ENCODE peak calls at places on chromosomes 12 and 14, in nine cellular contexts. One of them, this sample, is unnamed.

GRCh38 chr14:80638620-80639215 is 302.8 kb downstream of the CEP128 start:
- DNase-seq in naive thymus-derived CD8-positive, alpha-beta T cell: no peak
- DNase-seq in right cardiac atrium: no peak
- DNase-seq in cardiac muscle cell: peak; percentile 73
- DNase-seq in astrocyte: peak; percentile 82
- DNase-seq in suprapubic skin: no peak
- DNase-seq in activated T-cell treated with anti-CD3 and anti-CD28 coated beads, Interleukin-2, amount 50 U/mL, for 48 hours: no peak
- DNase-seq in chondrocyte: no peak
- DNase-seq in endothelial cell: no peak
- DNase-seq in this sample: no peak

GRCh38 chr12:65170245-65170881 is 980 bp downstream of the LEMD3 start:
- DNase-seq in naive thymus-derived CD8-positive, alpha-beta T cell: peak; percentile 38
- DNase-seq in right cardiac atrium: peak; percentile 85
- DNase-seq in cardiac muscle cell: peak; percentile 57
- DNase-seq in astrocyte: peak; percentile 50
- DNase-seq in suprapubic skin: peak; percentile 81
- DNase-seq in activated T-cell treated with anti-CD3 and anti-CD28 coated beads, Interleukin-2, amount 50 U/mL, for 48 hours: peak; percentile 76
- DNase-seq in chondrocyte: peak; percentile 94
- DNase-seq in endothelial cell: peak; percentile 60
- DNase-seq in this sample: peak; percentile 62

GRCh38 chr12:123150804-123151678 is at the start of gene PITPNM2:
- DNase-seq in naive thymus-derived CD8-positive, alpha-beta T cell: peak; percentile 62
- DNase-seq in right cardiac atrium: peak; percentile 90
- DNase-seq in cardiac muscle cell: peak; percentile 76
- DNase-seq in astrocyte: no peak
- DNase-seq in suprapubic skin: no peak
- DNase-seq in activated T-cell treated with anti-CD3 and anti-CD28 coated beads, Interleukin-2, amount 50 U/mL, for 48 hours: peak; percentile 76
- DNase-seq in chondrocyte: no peak
- DNase-seq in endothelial cell: peak; percentile 62
- DNase-seq in this sample: peak; percentile 40

GRCh38 chr14:68937790-68938514 is 41.1 kb downstream of the ACTN1 start:
- DNase-seq in naive thymus-derived CD8-positive, alpha-beta T cell: no peak
- DNase-seq in right cardiac atrium: peak; percentile 83
- DNase-seq in cardiac muscle cell: no peak
- DNase-seq in astrocyte: no peak
- DNase-seq in suprapubic skin: no peak
- DNase-seq in activated T-cell treated with anti-CD3 and anti-CD28 coated beads, Interleukin-2, amount 50 U/mL, for 48 hours: peak; percentile 48
- DNase-seq in chondrocyte: peak; percentile 82
- DNase-seq in endothelial cell: no peak
- DNase-seq in this sample: no peak

GRCh38 chr12:113403435-113404415 is at the start of gene SDS:
- DNase-seq in naive thymus-derived CD8-positive, alpha-beta T cell: no peak
- DNase-seq in right cardiac atrium: peak; percentile 87
- DNase-seq in cardiac muscle cell: peak; percentile 94
- DNase-seq in astrocyte: peak; percentile 48
- DNase-seq in suprapubic skin: no peak
- DNase-seq in activated T-cell treated with anti-CD3 and anti-CD28 coated beads, Interleukin-2, amount 50 U/mL, for 48 hours: no peak
- DNase-seq in chondrocyte: no peak
- DNase-seq in endothelial cell: no peak
- DNase-seq in this sample: no peak

GRCh38 chr14:77641534-77642341 is 25.3 kb upstream of the SPTLC2 start:
- DNase-seq in naive thymus-derived CD8-positive, alpha-beta T cell: peak; percentile 64
- DNase-seq in right cardiac atrium: peak; percentile 95
- DNase-seq in cardiac muscle cell: peak; percentile 89
- DNase-seq in astrocyte: peak; percentile 18
- DNase-seq in suprapubic skin: peak; percentile 86
- DNase-seq in activated T-cell treated with anti-CD3 and anti-CD28 coated beads, Interleukin-2, amount 50 U/mL, for 48 hours: peak; percentile 82
- DNase-seq in chondrocyte: no peak
- DNase-seq in endothelial cell: no peak
- DNase-seq in this sample: peak; percentile 79

GRCh38 chr14:53325176-53325806 is 172.2 kb upstream of the DDHD1 start:
- DNase-seq in naive thymus-derived CD8-positive, alpha-beta T cell: no peak
- DNase-seq in right cardiac atrium: no peak
- DNase-seq in cardiac muscle cell: peak; percentile 32
- DNase-seq in astrocyte: no peak
- DNase-seq in suprapubic skin: no peak
- DNase-seq in activated T-cell treated with anti-CD3 and anti-CD28 coated beads, Interleukin-2, amount 50 U/mL, for 48 hours: no peak
- DNase-seq in chondrocyte: no peak
- DNase-seq in endothelial cell: no peak
- DNase-seq in this sample: no peak

GRCh38 chr12:1611775-1612174 is 17.3 kb upstream of the WNT5B start:
- DNase-seq in naive thymus-derived CD8-positive, alpha-beta T cell: no peak
- DNase-seq in right cardiac atrium: no peak
- DNase-seq in cardiac muscle cell: peak; percentile 94
- DNase-seq in astrocyte: peak; percentile 89
- DNase-seq in suprapubic skin: no peak
- DNase-seq in activated T-cell treated with anti-CD3 and anti-CD28 coated beads, Interleukin-2, amount 50 U/mL, for 48 hours: no peak
- DNase-seq in chondrocyte: no peak
- DNase-seq in endothelial cell: no peak
- DNase-seq in this sample: no peak

This sample was measured in stimulated activated CD4-positive, alpha-beta T cell treated with anti-CD3 and anti-CD28 coated beads, Interleukin-1b, Interleukin-23, amount 100 ng/mL, for 48 hours.